ENCODE peak calls at places on chromosomes 11 and 22, in four cellular contexts. S is fibroblast of lung, L is cerebellar nuclear complex, O is right lobe of liver. Q is an unnamed sample.

GRCh38 chr11:9664276-9665171 is 647 bp downstream of the SWAP70 start:
- DNase-seq in S (peak), L (no peak), O (peak), Q (peak)

GRCh38 chr11:68684385-68685356 is at the start of gene GAL:
- DNase-seq in S (no peak), L (no peak), O (peak), Q (no peak)

GRCh38 chr22:37119872-37120271 is 10.4 kb upstream of the TMPRSS6 start:
- DNase-seq in S (no peak), L (no peak), O (no peak), Q (no peak)

GRCh38 chr11:123570939-123571590 is 83.4 kb downstream of the SCN3B start:
- DNase-seq in S (no peak), L (no peak), O (no peak), Q (no peak)

GRCh38 chr11:95695181-95695580 is 94.4 kb downstream of the FAM76B start:
- DNase-seq in S (no peak), L (no peak), O (no peak), Q (no peak)

GRCh38 chr11:72584293-72584921 is 89.8 kb downstream of the PDE2A start:
- DNase-seq in S (peak), L (no peak), O (peak), Q (no peak)

GRCh38 chr11:57430946-57431345 is 4.0 kb upstream of the SLC43A3 start:
- DNase-seq in S (no peak), L (no peak), O (no peak), Q (no peak)

GRCh38 chr11:46721286-46721685 is 2.3 kb downstream of the F2 start:
- DNase-seq in S (no peak), L (no peak), O (no peak), Q (no peak)